ENCODE peak calls at places on chromosomes 4 and X, in ten cellular contexts. E is astrocyte of the spinal cord, K is astrocyte of the cerebellum, O is fibroblast of pulmonary artery, J is foreskin fibroblast, H is heart right ventricle, C is OCI-LY7, P is HCT116, M is BJ, I is RWPE2. B is an unnamed sample.

GRCh38 chr4:87025023-87025613 is 90.3 kb downstream of the AFF1 start:
- DNase-seq in P (no peak), O (no peak), K (no peak), E (no peak), J (no peak), M (no peak), C (no peak), H (no peak), I (no peak), B (no peak)

GRCh38 chrX:65871671-65872311 is 168.1 kb downstream of the VSIG4 start:
- DNase-seq in J (no peak), H (no peak), C (peak; percentile 20), K (no peak), O (peak; percentile 51), I (peak; percentile 46), P (peak; percentile 67), M (no peak), E (no peak), B (peak; percentile 74)

GRCh38 chr4:26022346-26022891 is 108.4 kb downstream of the SMIM20 start:
- DNase-seq in I (no peak), K (peak; percentile 87), M (peak; percentile 71), C (no peak), H (no peak), J (peak; percentile 78), E (peak; percentile 95), P (no peak), O (peak; percentile 25), B (no peak)

GRCh38 chr4:20273793-20274192 is 22.1 kb downstream of the SLIT2 start:
- DNase-seq in O (no peak), H (no peak), E (peak; percentile 68), C (no peak), P (no peak), K (peak; percentile 81), J (no peak), M (no peak), I (no peak), B (no peak)

GRCh38 chrX:13001961-13002671 is 27.2 kb downstream of the TMSB4X start:
- DNase-seq in J (no peak), H (no peak), E (no peak), M (no peak), O (no peak), C (no peak), I (no peak), P (no peak), K (no peak), B (no peak)

GRCh38 chrX:77561372-77561771 is 114.2 kb downstream of the FGF16 start:
- DNase-seq in P (no peak), O (no peak), E (no peak), M (no peak), I (no peak), C (no peak), K (no peak), H (no peak), J (no peak), B (no peak)

GRCh38 chr4:103996637-103997036 is 276.9 kb upstream of the TACR3 start:
- DNase-seq in M (no peak), P (peak; percentile 78), H (no peak), K (peak; percentile 86), E (peak; percentile 88), I (peak; percentile 86), C (no peak), O (peak; percentile 72), J (no peak), B (peak; percentile 64)

GRCh38 chr4:61489927-61490326 is 289.8 kb downstream of the ADGRL3 start:
- DNase-seq in K (no peak), H (no peak), I (no peak), P (no peak), J (no peak), O (no peak), C (no peak), E (no peak), M (no peak), B (no peak)

GRCh38 chr4:140052050-140052449 is 101.9 kb downstream of the MAML3 start:
- DNase-seq in P (peak; percentile 22), C (peak; percentile 29), I (no peak), H (peak; percentile 46), O (peak; percentile 63), J (peak; percentile 29), K (no peak), E (peak; percentile 48), M (no peak), B (peak; percentile 61)

GRCh38 chr4:98996056-98996941 is 778 bp downstream of the METAP1 start:
- DNase-seq in I (no peak), H (no peak), J (peak; percentile 26), O (peak; percentile 29), K (no peak), E (peak; percentile 29), P (no peak), C (peak; percentile 44), M (no peak), B (peak; percentile 33)

GRCh38 chrX:136710324-136710951 is 62.5 kb downstream of the CD40LG start:
- DNase-seq in E (peak; percentile 32), H (no peak), O (peak; percentile 50), J (no peak), C (no peak), M (no peak), K (no peak), P (no peak), I (no peak), B (peak; percentile 78)

GRCh38 chr4:138938371-138938699 is 77.2 kb upstream of the NOCT start:
- DNase-seq in M (no peak), I (no peak), J (peak; percentile 32), K (peak; percentile 66), H (no peak), P (peak; percentile 27), C (peak; percentile 23), O (peak; percentile 74), E (peak; percentile 55), B (peak; percentile 64)

GRCh38 chr4:94882756-94883155 is 125.0 kb downstream of the BMPR1B start:
- DNase-seq in H (no peak), C (no peak), M (no peak), K (no peak), O (no peak), P (no peak), E (no peak), I (no peak), J (no peak), B (no peak)

GRCh38 chr4:169658970-169659735 is 38.8 kb downstream of the CLCN3 start:
- DNase-seq in J (no peak), I (no peak), K (no peak), P (no peak), H (no peak), C (no peak), E (no peak), M (no peak), O (peak; percentile 9), B (no peak)

GRCh38 chr4:169659736-169660670 is 39.6 kb downstream of the CLCN3 start:
- DNase-seq in H (no peak), O (peak; percentile 100), I (peak; percentile 78), E (peak; percentile 99), P (peak; percentile 99), M (peak; percentile 95), C (peak; percentile 84), J (peak; percentile 96), K (peak; percentile 96), B (peak; percentile 99)

GRCh38 chr4:169657470-169658107 is 37.2 kb downstream of the CLCN3 start:
- DNase-seq in H (no peak), M (no peak), I (no peak), C (no peak), K (no peak), E (no peak), P (no peak), O (no peak), J (no peak), B (no peak)

GRCh38 chr4:169660929-169661328 is 40.6 kb downstream of the CLCN3 start:
- DNase-seq in E (no peak), M (no peak), C (no peak), K (no peak), I (no peak), O (no peak), J (no peak), H (no peak), P (no peak), B (no peak)

GRCh38 chr4:169658196-169658595 is 37.8 kb downstream of the CLCN3 start:
- DNase-seq in O (no peak), J (no peak), C (no peak), M (no peak), H (no peak), E (no peak), I (no peak), K (no peak), P (no peak), B (no peak)
- H3K4me3 ChIP-seq in O (no peak overlapping the region), J (no peak overlapping the region), C (no peak overlapping the region), M (no peak overlapping the region), H (no peak overlapping the region), E (no peak overlapping the region), I (no peak overlapping the region), K (no peak overlapping the region), P (no peak overlapping the region), B (no peak overlapping the region)

GRCh38 chrX:50920132-50920531 is 9.6 kb downstream of the BMP15 start:
- DNase-seq in H (no peak), K (peak; percentile 5), J (no peak), C (no peak), I (no peak), P (no peak), O (peak; percentile 41), M (no peak), E (peak; percentile 10), B (peak; percentile 32)
- TF ChIP-seq CTCF in H (peak; percentile 39), K (peak; percentile 37), J (peak; percentile 5), C (peak; percentile 17), I (peak; percentile 40), P (peak; percentile 39), O (peak; percentile 48), M (peak; percentile 30), E (peak; percentile 43), B (peak; percentile 25)

DNA sequence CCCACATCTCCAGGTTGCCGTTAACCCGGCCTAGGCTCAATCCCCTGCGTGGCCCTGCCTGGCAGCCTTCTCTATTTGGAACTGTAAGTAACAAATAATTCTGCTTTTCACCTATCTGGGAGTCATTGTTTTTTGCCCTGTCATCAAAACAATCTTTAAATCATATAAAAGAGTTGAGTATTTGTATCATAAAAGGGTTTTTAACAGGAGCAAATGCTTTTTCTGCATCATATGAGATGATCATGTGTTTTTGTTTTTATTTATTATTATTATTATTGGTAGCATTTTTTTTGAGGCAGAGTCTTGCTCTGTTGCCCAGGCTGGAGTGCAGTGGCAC is 10.0 kb upstream of the TLR3 start:
- DNase-seq in C (no peak), M (no peak), O (no peak), I (no peak), P (no peak), H (no peak), J (no peak), E (no peak), K (no peak), B (no peak)
- H3K4me3 ChIP-seq in C (no peak overlapping the region), M (no peak overlapping the region), O (no peak overlapping the region), I (no peak overlapping the region), P (no peak overlapping the region), H (no peak overlapping the region), J (no peak overlapping the region), E (no peak overlapping the region), K (no peak overlapping the region), B (no peak overlapping the region)

GRCh38 chr4:4677825-4678522 is 136.1 kb upstream of the STX18 start:
- DNase-seq in H (no peak), E (peak; percentile 63), I (no peak), M (peak; percentile 41), P (peak; percentile 36), K (no peak), J (peak; percentile 39), C (peak; percentile 13), O (peak; percentile 72), B (peak; percentile 42)
- TF ChIP-seq CTCF in H (peak; percentile 46), E (peak; percentile 79), I (no peak), M (peak; percentile 87), P (peak; percentile 80), K (peak; percentile 92), J (peak; percentile 83), C (peak; percentile 56), O (peak; percentile 76), B (peak; percentile 67)

GRCh38 chr4:84298023-84298718 is 200.9 kb downstream of the NKX6-1 start:
- DNase-seq in E (no peak), P (no peak), M (no peak), I (no peak), O (no peak), C (no peak), J (no peak), H (no peak), K (no peak), B (no peak)
- H3K4me3 ChIP-seq in E (no peak overlapping the region), P (no peak overlapping the region), M (no peak overlapping the region), I (no peak overlapping the region), O (no peak overlapping the region), C (no peak overlapping the region), J (no peak overlapping the region), H (no peak overlapping the region), K (no peak overlapping the region), B (no peak overlapping the region)

B was measured in cardiac fibroblast.